ENCODE peak calls at places on chromosomes 5 and 9, in eight cellular contexts. Z is AG04449, M is GM12864, E is heart right ventricle, C is fibroblast of lung, W is adrenal gland, I is GM06990, V is HL-60. S is an unnamed sample.

GRCh38 chr5:132095745-132096084 is 22.1 kb downstream of the CSF2 start:
- DNase-seq in E (no peak), C (no peak), M (no peak), Z (no peak), I (no peak), V (no peak), W (no peak), S (no peak)

GRCh38 chr5:54263447-54263846 is 46.9 kb downstream of the ARL15 start:
- DNase-seq in I (no peak), W (no peak), E (no peak), C (peak; percentile 49), M (no peak), Z (no peak), V (no peak), S (no peak)

GRCh38 chr5:76180817-76181805 is 97.9 kb downstream of the SV2C start:
- DNase-seq in W (no peak), V (peak; percentile 47), E (no peak), I (peak; percentile 66), Z (no peak), M (peak; percentile 38), C (no peak), S (no peak)

GRCh38 chr9:7089391-7089790 is 331.6 kb downstream of the KDM4C start:
- DNase-seq in V (no peak), C (no peak), W (no peak), E (no peak), Z (no peak), I (no peak), M (no peak), S (no peak)

GRCh38 chr9:14343948-14344547 is 30.1 kb upstream of the NFIB start:
- DNase-seq in W (no peak), V (no peak), C (no peak), M (no peak), E (peak; percentile 68), Z (no peak), I (no peak), S (no peak)

GRCh38 chr5:149782900-149783586 is 52.9 kb downstream of the PPARGC1B start:
- DNase-seq in I (no peak), M (no peak), Z (no peak), V (no peak), W (no peak), E (no peak), C (no peak), S (no peak)

GRCh38 chr9:117462926-117463325 is 48.1 kb upstream of the ASTN2 start:
- DNase-seq in V (no peak), E (no peak), I (no peak), C (no peak), Z (no peak), M (no peak), W (no peak), S (no peak)

GRCh38 chr9:69261636-69262035 is 63.4 kb upstream of the ENTREP1 start:
- DNase-seq in V (no peak), Z (no peak), I (no peak), C (no peak), M (no peak), W (no peak), E (no peak), S (no peak)

GRCh38 chr9:7172445-7173115 is 414.8 kb downstream of the KDM4C start:
- DNase-seq in M (no peak), W (no peak), V (no peak), I (no peak), C (peak; percentile 16), Z (no peak), E (no peak), S (peak; percentile 53)

GRCh38 chr9:108963459-108964143 is 29.4 kb downstream of the ABITRAM start:
- DNase-seq in C (no peak), Z (no peak), M (no peak), E (no peak), V (no peak), W (peak; percentile 82), I (no peak), S (peak; percentile 53)

GRCh38 chr5:131589510-131590348 is 45.3 kb downstream of the RAPGEF6 start:
- DNase-seq in C (peak; percentile 77), E (no peak), M (peak; percentile 24), W (no peak), Z (no peak), I (peak; percentile 39), V (peak; percentile 3), S (peak; percentile 70)

GRCh38 chr5:179301376-179301775 is 43.9 kb downstream of the ADAMTS2 start:
- DNase-seq in M (no peak), I (no peak), V (no peak), Z (no peak), W (no peak), C (no peak), E (peak; percentile 2), S (no peak)

GRCh38 chr5:73968729-73969128 is 342.7 kb downstream of the ARHGEF28 start:
- DNase-seq in I (no peak), Z (no peak), E (no peak), C (no peak), M (no peak), W (no peak), V (no peak), S (no peak)

GRCh38 chr9:79477955-79478751 is 93.6 kb upstream of the TLE4 start:
- DNase-seq in W (no peak), M (no peak), Z (no peak), I (peak; percentile 1), E (no peak), C (no peak), V (no peak), S (no peak)

GRCh38 chr5:26569241-26569928 is 469.0 kb downstream of the CDH9 start:
- DNase-seq in V (no peak), C (no peak), Z (no peak), W (no peak), M (no peak), E (no peak), I (no peak), S (no peak)

GRCh38 chr9:7560669-7561305 is 238.8 kb downstream of the DMAC1 start:
- DNase-seq in M (no peak), C (peak; percentile 6), Z (no peak), E (no peak), I (no peak), V (no peak), W (no peak), S (no peak)

GRCh38 chr9:136095028-136095494 is at the start of gene NACC2:
- DNase-seq in E (peak; percentile 82), V (no peak), Z (no peak), I (no peak), C (peak; percentile 55), M (no peak), W (peak; percentile 77), S (no peak)

GRCh38 chr5:179337227-179338122 is 7.8 kb downstream of the ADAMTS2 start:
- DNase-seq in V (no peak), W (no peak), E (no peak), M (no peak), C (no peak), Z (no peak), I (no peak), S (no peak)

GRCh38 chr5:2496126-2496525 is 255.4 kb downstream of the IRX2 start:
- DNase-seq in W (no peak), E (no peak), C (no peak), Z (no peak), I (no peak), M (no peak), V (no peak), S (no peak)

GRCh38 chr5:139197710-139198669 is at the start of gene SIL1:
- DNase-seq in I (peak; percentile 97), V (peak; percentile 66), E (peak; percentile 99), Z (peak; percentile 46), C (peak; percentile 92), M (peak; percentile 81), W (peak; percentile 99), S (peak; percentile 96)
- TF ChIP-seq CTCF in I (no peak), V (no peak), E (no peak), Z (no peak), C (no peak), M (no peak), W (no peak), S (no peak)

DNA sequence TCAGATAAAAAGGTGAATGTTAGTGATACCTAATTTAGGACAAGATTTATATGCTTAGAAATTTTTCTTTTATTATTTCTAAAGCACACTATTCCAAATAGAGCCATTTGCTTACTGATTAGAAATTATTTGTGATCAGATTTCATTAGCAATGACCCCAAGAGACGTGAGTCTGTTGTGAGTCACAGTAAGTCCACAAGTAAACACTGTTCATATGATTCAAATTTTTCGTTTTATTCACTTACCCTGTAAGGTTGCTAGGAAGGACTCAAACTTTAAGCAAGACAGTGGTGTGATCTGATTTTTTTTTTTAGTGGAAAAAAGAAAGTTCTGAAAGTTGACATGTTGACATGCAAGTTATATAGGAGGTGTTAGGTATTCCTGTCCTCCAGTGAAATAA is 1.2 kb downstream of the CARD6 start:
- DNase-seq in C (peak; percentile 65), M (no peak), Z (no peak), V (no peak), W (no peak), E (no peak), I (no peak), S (peak; percentile 71)
- H3K4me3 ChIP-seq in C (peak overlapping the region; percentile 61), M (no peak overlapping the region), Z (no peak overlapping the region), V (peak overlapping the region; percentile 47), W (no peak overlapping the region), E (peak overlapping the region; percentile 55), I (no peak overlapping the region), S (no peak overlapping the region)

GRCh38 chr5:134527156-134527960 is 1.9 kb downstream of the JADE2 start:
- DNase-seq in M (no peak), I (peak; percentile 87), E (peak; percentile 89), Z (no peak), V (no peak), W (peak; percentile 84), C (peak; percentile 94), S (peak; percentile 96)

GRCh38 chr5:134524219-134524825 is 1.1 kb upstream of the JADE2 start:
- DNase-seq in W (peak; percentile 90), C (peak; percentile 82), Z (no peak), I (peak; percentile 67), V (peak; percentile 65), E (peak; percentile 88), M (no peak), S (peak; percentile 93)

GRCh38 chr5:134524826-134525686 is at the start of gene JADE2:
- DNase-seq in W (peak; percentile 80), I (peak; percentile 87), Z (no peak), M (no peak), V (peak; percentile 47), C (peak; percentile 84), E (peak; percentile 74), S (peak; percentile 79)

GRCh38 chr5:134526483-134527155 is 1.1 kb downstream of the JADE2 start:
- DNase-seq in C (no peak), Z (no peak), I (peak; percentile 85), V (peak; percentile 28), W (peak; percentile 84), E (peak; percentile 84), M (no peak), S (peak; percentile 89)

GRCh38 chr5:134525687-134526482 is 415 bp downstream of the JADE2 start:
- DNase-seq in W (peak; percentile 78), I (peak; percentile 67), M (no peak), V (peak; percentile 52), C (peak; percentile 86), Z (no peak), E (peak; percentile 73), S (peak; percentile 92)
- TF ChIP-seq CTCF in W (no peak), I (no peak), M (no peak), V (no peak), C (no peak), Z (no peak), E (no peak), S (no peak)

DNA sequence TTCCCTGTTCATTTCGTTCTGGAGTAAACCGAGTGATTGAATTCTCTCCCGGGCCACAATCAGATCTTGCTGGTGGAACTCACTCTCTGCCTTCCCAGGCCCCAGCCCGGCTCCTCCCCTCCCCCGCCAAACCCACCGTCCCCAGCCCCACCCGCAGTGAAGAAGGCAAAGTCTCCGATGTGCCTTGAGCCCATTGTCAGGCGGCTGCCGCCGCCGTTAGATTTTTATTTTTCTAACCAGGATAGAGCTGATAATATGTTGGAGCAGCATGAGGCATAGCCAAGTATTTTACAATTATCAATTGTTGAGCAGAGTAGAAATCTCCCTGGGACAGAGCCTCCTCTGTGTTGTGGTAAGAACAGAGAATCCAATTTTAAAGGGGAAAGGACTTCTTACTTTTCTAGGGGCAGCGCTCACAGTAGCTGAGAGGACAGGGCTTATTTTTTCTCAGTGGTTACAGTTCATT is 1.2 kb downstream of the PSAT1 start:
- DNase-seq in I (no peak), C (no peak), V (no peak), E (no peak), Z (no peak), W (no peak), M (no peak), S (no peak)
- H3K4me3 ChIP-seq in I (peak overlapping the region; percentile 89), C (peak overlapping the region; percentile 90), V (peak overlapping the region; percentile 67), E (peak overlapping the region; percentile 70), Z (peak overlapping the region; percentile 99), W (no peak overlapping the region), M (peak overlapping the region; percentile 89), S (peak overlapping the region; percentile 93)